ENCODE peak calls at places on chromosome 14, in seven cellular contexts. W, H, O, S, I, T and N are unnamed samples.

GRCh38 chr14:89304972-89305703 is 111.9 kb downstream of the FOXN3 start:
- DNase-seq in S (peak), O (peak), H (peak), T (no peak), W (peak), I (no peak), N (no peak)

GRCh38 chr14:53767566-53767965 is 189.1 kb downstream of the BMP4 start:
- DNase-seq in O (no peak), S (no peak), H (no peak), I (no peak), T (no peak), W (no peak), N (no peak)

GRCh38 chr14:58829594-58829993 is 191.8 kb downstream of the DACT1 start:
- DNase-seq in W (peak), T (no peak), S (peak), I (no peak), O (no peak), H (peak), N (no peak)

GRCh38 chr14:52365071-52365470 is 51.0 kb downstream of the PTGER2 start:
- DNase-seq in I (no peak), S (no peak), W (peak), T (peak), H (peak), O (no peak), N (no peak)

GRCh38 chr14:102558566-102558965 is 33.9 kb upstream of the RCOR1 start:
- DNase-seq in I (no peak), H (no peak), O (no peak), S (no peak), T (no peak), W (no peak), N (no peak)

GRCh38 chr14:94388027-94388895 is at the start of gene SERPINA1:
- DNase-seq in O (no peak), I (no peak), T (no peak), H (peak), W (no peak), S (peak), N (no peak)

GRCh38 chr14:104898870-104899510 is 25.7 kb upstream of the PLD4 start:
- DNase-seq in S (no peak), I (no peak), H (no peak), O (no peak), T (no peak), W (no peak), N (no peak)

GRCh38 chr14:50452979-50453705 is 56.5 kb upstream of the CDKL1 start:
- DNase-seq in H (peak), T (peak), S (peak), O (no peak), I (peak), W (peak), N (no peak)

GRCh38 chr14:60266021-60266937 is 17.3 kb downstream of the PPM1A start:
- DNase-seq in S (peak), I (peak), H (peak), T (no peak), O (no peak), W (peak), N (peak)

GRCh38 chr14:58637040-58637390 is 747 bp upstream of the DACT1 start:
- DNase-seq in W (peak), O (peak), I (peak), T (peak), S (no peak), H (peak), N (peak)

GRCh38 chr14:60093606-60094005 is 1.9 kb downstream of the PCNX4 start:
- DNase-seq in O (no peak), S (no peak), W (peak), T (no peak), H (peak), I (peak), N (no peak)

GRCh38 chr14:22047105-22047504 is 373.5 kb upstream of the OR4E1 start:
- DNase-seq in O (no peak), W (no peak), H (no peak), T (no peak), I (peak), S (peak), N (no peak)

GRCh38 chr14:88063807-88064206 is 58.9 kb downstream of the GPR65 start:
- DNase-seq in I (no peak), W (no peak), O (no peak), H (no peak), T (no peak), S (no peak), N (no peak)

GRCh38 chr14:104149617-104150141 is 11.3 kb downstream of the KIF26A start:
- DNase-seq in H (no peak), T (no peak), S (no peak), O (peak), I (peak), W (no peak), N (no peak)

GRCh38 chr14:59897757-59898383 is 22.1 kb upstream of the LRRC9 start:
- DNase-seq in H (peak), W (peak), I (no peak), S (peak), T (no peak), O (no peak), N (peak)

GRCh38 chr14:23183479-23183878 is at the start of gene SLC7A8:
- DNase-seq in I (no peak), H (no peak), W (peak), O (peak), S (no peak), T (no peak), N (no peak)